ENCODE peak calls at places on chromosome 19, in five cellular contexts. One of them, this sample, is unnamed.

GRCh38 chr19:47619763-47620162 is 10.8 kb downstream of the BICRA start:
- DNase-seq in uterus: no peak
- DNase-seq in heart left ventricle: no peak
- DNase-seq in adrenal gland: no peak
- DNase-seq in IMR-90: peak
- DNase-seq in this sample: no peak

GRCh38 chr19:1945899-1946298 is 4.9 kb downstream of the CSNK1G2 start:
- DNase-seq in uterus: peak
- DNase-seq in heart left ventricle: no peak
- DNase-seq in adrenal gland: peak
- DNase-seq in IMR-90: no peak
- DNase-seq in this sample: no peak

GRCh38 chr19:46717716-46718143 is 816 bp upstream of the PRKD2 start:
- DNase-seq in uterus: no peak
- DNase-seq in heart left ventricle: no peak
- DNase-seq in adrenal gland: no peak
- DNase-seq in IMR-90: no peak
- DNase-seq in this sample: no peak

GRCh38 chr19:16895467-16896097 is 6.8 kb downstream of the F2RL3 start:
- DNase-seq in uterus: no peak
- DNase-seq in heart left ventricle: no peak
- DNase-seq in adrenal gland: no peak
- DNase-seq in IMR-90: no peak
- DNase-seq in this sample: no peak

GRCh38 chr19:3270908-3271307 is 46.4 kb downstream of the CELF5 start:
- DNase-seq in uterus: no peak
- DNase-seq in heart left ventricle: no peak
- DNase-seq in adrenal gland: peak
- DNase-seq in IMR-90: peak
- DNase-seq in this sample: no peak

GRCh38 chr19:50427997-50428425 is 4.7 kb upstream of the MYBPC2 start:
- DNase-seq in uterus: peak
- DNase-seq in heart left ventricle: peak
- DNase-seq in adrenal gland: peak
- DNase-seq in IMR-90: peak
- DNase-seq in this sample: peak

GRCh38 chr19:14475251-14476073 is at the start of gene PTGER1:
- DNase-seq in uterus: no peak
- DNase-seq in heart left ventricle: no peak
- DNase-seq in adrenal gland: no peak
- DNase-seq in IMR-90: peak
- DNase-seq in this sample: no peak

GRCh38 chr19:18853755-18854427 is 22.1 kb downstream of the UPF1 start:
- DNase-seq in uterus: no peak
- DNase-seq in heart left ventricle: no peak
- DNase-seq in adrenal gland: no peak
- DNase-seq in IMR-90: no peak
- DNase-seq in this sample: no peak

GRCh38 chr19:17794731-17795494 is at the start of gene B3GNT3:
- DNase-seq in uterus: no peak
- DNase-seq in heart left ventricle: no peak
- DNase-seq in adrenal gland: peak
- DNase-seq in IMR-90: no peak
- DNase-seq in this sample: no peak

GRCh38 chr19:11243798-11244169 is 4.4 kb downstream of the ANGPTL8 start:
- DNase-seq in uterus: no peak
- DNase-seq in heart left ventricle: no peak
- DNase-seq in adrenal gland: no peak
- DNase-seq in IMR-90: no peak
- DNase-seq in this sample: no peak
- H3K27ac ChIP-seq in uterus: no peak
- H3K27ac ChIP-seq in heart left ventricle: no peak
- H3K27ac ChIP-seq in adrenal gland: no peak
- H3K27ac ChIP-seq in IMR-90: no peak
- H3K27ac ChIP-seq in this sample: peak

GRCh38 chr19:7968796-7969559 is 25.5 kb upstream of the TIMM44 start:
- DNase-seq in uterus: no peak
- DNase-seq in heart left ventricle: peak
- DNase-seq in adrenal gland: no peak
- DNase-seq in IMR-90: no peak
- DNase-seq in this sample: no peak
- TF ChIP-seq POLR2A in uterus: no peak
- TF ChIP-seq POLR2A in heart left ventricle: no peak
- TF ChIP-seq POLR2A in adrenal gland: no peak
- TF ChIP-seq POLR2A in IMR-90: no peak
- TF ChIP-seq POLR2A in this sample: no peak

GRCh38 chr19:897442-898039 is 4.3 kb downstream of the RNU6-9 start:
- DNase-seq in uterus: no peak
- DNase-seq in heart left ventricle: no peak
- DNase-seq in adrenal gland: no peak
- DNase-seq in IMR-90: no peak
- DNase-seq in this sample: no peak

GRCh38 chr19:901216-902092 is 8.2 kb downstream of the RNU6-9 start:
- DNase-seq in uterus: no peak
- DNase-seq in heart left ventricle: no peak
- DNase-seq in adrenal gland: no peak
- DNase-seq in IMR-90: no peak
- DNase-seq in this sample: no peak

GRCh38 chr19:900302-901111 is 7.2 kb downstream of the RNU6-9 start:
- DNase-seq in uterus: no peak
- DNase-seq in heart left ventricle: no peak
- DNase-seq in adrenal gland: no peak
- DNase-seq in IMR-90: no peak
- DNase-seq in this sample: no peak

GRCh38 chr19:898663-899062 is 5.4 kb downstream of the RNU6-9 start:
- DNase-seq in uterus: no peak
- DNase-seq in heart left ventricle: no peak
- DNase-seq in adrenal gland: peak
- DNase-seq in IMR-90: no peak
- DNase-seq in this sample: no peak

GRCh38 chr19:899363-900301 is 6.3 kb downstream of the RNU6-9 start:
- DNase-seq in uterus: no peak
- DNase-seq in heart left ventricle: no peak
- DNase-seq in adrenal gland: no peak
- DNase-seq in IMR-90: no peak
- DNase-seq in this sample: no peak
- H3K27ac ChIP-seq in uterus: no peak
- H3K27ac ChIP-seq in heart left ventricle: no peak
- H3K27ac ChIP-seq in adrenal gland: no peak
- H3K27ac ChIP-seq in IMR-90: no peak
- H3K27ac ChIP-seq in this sample: no peak

GRCh38 chr19:5672708-5673459 is 7.4 kb downstream of the MICOS13 start:
- DNase-seq in uterus: no peak
- DNase-seq in heart left ventricle: no peak
- DNase-seq in adrenal gland: no peak
- DNase-seq in IMR-90: no peak
- DNase-seq in this sample: no peak
- TF ChIP-seq POLR2A in uterus: no peak
- TF ChIP-seq POLR2A in heart left ventricle: no peak
- TF ChIP-seq POLR2A in adrenal gland: no peak
- TF ChIP-seq POLR2A in IMR-90: no peak
- TF ChIP-seq POLR2A in this sample: no peak

This sample was measured in gastrocnemius medialis.